ENCODE peak calls at places on chromosome 20, in eight cellular contexts. K is aorta; R is activated gamma-delta T cell treated with Interleukin-2 at 50 U/mL for 16 hours; U is ACHN; Y is uterus; X is stimulated activated CD8-positive, alpha-beta memory T cell treated with anti-CD3 and anti-CD28 coated beads, Interleukin-15, amount 100 ng/mL, for 24 hours; T is foreskin fibroblast; I is substantia nigra. Z is an unnamed sample.

GRCh38 chr20:62063601-62063980 is 2.1 kb downstream of the TAF4 start:
- DNase-seq in K (no peak), R (no peak), U (no peak), Y (no peak), X (no peak), T (peak; percentile 72), I (no peak), Z (no peak)

GRCh38 chr20:47263502-47264084 is 92.9 kb downstream of the ZMYND8 start:
- DNase-seq in K (peak; percentile 54), R (no peak), U (no peak), Y (no peak), X (no peak), T (no peak), I (no peak), Z (no peak)

GRCh38 chr20:18388860-18389259 is 78.0 kb downstream of the DZANK1 start:
- DNase-seq in K (no peak), R (no peak), U (peak; percentile 35), Y (no peak), X (no peak), T (peak; percentile 79), I (no peak), Z (no peak)

GRCh38 chr20:36465109-36466080 is 75.9 kb upstream of the MYL9 start:
- DNase-seq in K (peak; percentile 63), R (peak; percentile 32), U (peak; percentile 76), Y (peak; percentile 72), X (no peak), T (peak; percentile 96), I (no peak), Z (no peak)

GRCh38 chr20:4059631-4060030 is 44.3 kb upstream of the RNF24 start:
- DNase-seq in K (no peak), R (no peak), U (no peak), Y (no peak), X (no peak), T (no peak), I (no peak), Z (no peak)

GRCh38 chr20:46851746-46852145 is 42.9 kb upstream of the EYA2 start:
- DNase-seq in K (no peak), R (no peak), U (no peak), Y (no peak), X (no peak), T (no peak), I (no peak), Z (no peak)

GRCh38 chr20:50520222-50520877 is 10.2 kb downstream of the PTPN1 start:
- DNase-seq in K (no peak), R (peak; percentile 11), U (no peak), Y (no peak), X (no peak), T (no peak), I (no peak), Z (no peak)

GRCh38 chr20:38842558-38842981 is 37.1 kb downstream of the PPP1R16B start:
- DNase-seq in K (no peak), R (no peak), U (no peak), Y (no peak), X (peak; percentile 26), T (no peak), I (no peak), Z (no peak)

GRCh38 chr20:43691928-43692524 is 25.1 kb downstream of the MYBL2 start:
- DNase-seq in K (no peak), R (peak; percentile 28), U (peak; percentile 56), Y (no peak), X (peak; percentile 31), T (peak; percentile 56), I (peak; percentile 2), Z (peak; percentile 14)

GRCh38 chr20:41047975-41048305 is 19.3 kb downstream of the TOP1 start:
- DNase-seq in K (no peak), R (no peak), U (peak; percentile 56), Y (no peak), X (no peak), T (no peak), I (no peak), Z (no peak)

GRCh38 chr20:59159091-59159821 is 4.4 kb upstream of the ZNF831 start:
- DNase-seq in K (no peak), R (peak; percentile 77), U (no peak), Y (no peak), X (no peak), T (no peak), I (no peak), Z (no peak)

GRCh38 chr20:38649275-38649891 is 47.8 kb downstream of the ARHGAP40 start:
- DNase-seq in K (no peak), R (no peak), U (peak; percentile 20), Y (no peak), X (no peak), T (peak; percentile 46), I (no peak), Z (no peak)

GRCh38 chr20:50163570-50164317 is 10.2 kb upstream of the PEDS1 start:
- DNase-seq in K (no peak), R (no peak), U (peak; percentile 39), Y (peak; percentile 55), X (no peak), T (peak; percentile 83), I (no peak), Z (no peak)

GRCh38 chr20:59518881-59519706 is 85.2 kb upstream of the PHACTR3 start:
- DNase-seq in K (no peak), R (peak; percentile 19), U (peak; percentile 49), Y (no peak), X (no peak), T (peak; percentile 46), I (no peak), Z (no peak)

Z was measured in activated naive CD4-positive, alpha-beta T cell.